ENCODE peak calls at places on chromosomes 11 and 22, in ten cellular contexts. W, R, C, E, S, N, I, B, F and V are unnamed samples.

GRCh38 chr22:41408665-41409064 is 26.9 kb downstream of the TEF start:
- DNase-seq in W (no peak), E (no peak), B (no peak), F (no peak), S (no peak), N (no peak), R (no peak), C (no peak), I (no peak), V (no peak)

GRCh38 chr11:8067929-8068575 is 13.0 kb upstream of the TUB start:
- DNase-seq in F (no peak), W (no peak), E (no peak), S (no peak), N (no peak), I (no peak), B (no peak), R (no peak), C (peak), V (peak)

GRCh38 chr11:65187146-65187675 is 5.5 kb downstream of the CAPN1 start:
- DNase-seq in E (no peak), I (no peak), R (no peak), F (no peak), C (peak), B (no peak), W (no peak), S (no peak), N (no peak), V (no peak)

GRCh38 chr11:20131744-20132666 is 28.3 kb downstream of the DBX1 start:
- DNase-seq in E (peak), C (peak), S (peak), R (peak), I (peak), B (peak), W (peak), F (peak), N (peak), V (no peak)

GRCh38 chr11:8257003-8257664 is 6.5 kb downstream of the LMO1 start:
- DNase-seq in R (no peak), S (no peak), F (peak), E (no peak), N (no peak), I (no peak), C (peak), W (no peak), B (no peak), V (no peak)

GRCh38 chr11:63017306-63017974 is 1.8 kb upstream of the SLC22A8 start:
- DNase-seq in S (no peak), C (peak), B (no peak), R (no peak), W (no peak), N (no peak), E (no peak), F (no peak), I (no peak), V (no peak)

GRCh38 chr11:62560566-62561103 is 13.1 kb downstream of the EEF1G start:
- DNase-seq in R (peak), E (peak), C (peak), N (peak), F (no peak), S (peak), W (peak), I (peak), B (no peak), V (no peak)

GRCh38 chr11:2154195-2154585 is 6.8 kb downstream of the INS start:
- DNase-seq in F (no peak), E (no peak), W (no peak), S (no peak), R (no peak), N (no peak), B (no peak), C (no peak), I (no peak), V (no peak)

GRCh38 chr11:1750840-1751520 is 585 bp upstream of the IFITM10 start:
- DNase-seq in S (no peak), F (no peak), N (no peak), B (peak), E (no peak), R (no peak), C (no peak), W (no peak), I (no peak), V (no peak)

GRCh38 chr11:112440518-112440917 is 179.9 kb upstream of the PLET1 start:
- DNase-seq in I (no peak), F (no peak), C (no peak), B (no peak), R (no peak), S (no peak), E (no peak), N (peak), W (no peak), V (no peak)
- TF ChIP-seq CTCF in I (no peak), F (no peak), C (no peak), B (no peak), R (no peak), S (no peak), E (no peak), N (no peak), W (no peak), V (no peak)

GRCh38 chr11:94738746-94739145 is 29.4 kb upstream of the AMOTL1 start:
- DNase-seq in F (no peak), C (no peak), E (no peak), I (no peak), S (no peak), B (no peak), R (no peak), W (no peak), N (no peak), V (no peak)

GRCh38 chr11:94740083-94740974 is 27.8 kb upstream of the AMOTL1 start:
- DNase-seq in F (peak), W (peak), N (no peak), E (peak), B (peak), S (peak), C (peak), R (peak), I (peak), V (no peak)

GRCh38 chr11:94742645-94743044 is 25.5 kb upstream of the AMOTL1 start:
- DNase-seq in R (no peak), N (no peak), W (no peak), C (no peak), F (no peak), S (no peak), B (no peak), E (no peak), I (no peak), V (no peak)

GRCh38 chr11:94739331-94739730 is 28.8 kb upstream of the AMOTL1 start:
- DNase-seq in N (no peak), E (no peak), W (no peak), C (no peak), B (no peak), F (no peak), R (no peak), S (no peak), I (no peak), V (no peak)

GRCh38 chr11:94740975-94741707 is 27.0 kb upstream of the AMOTL1 start:
- DNase-seq in W (peak), F (no peak), N (peak), C (peak), E (peak), S (peak), I (peak), B (peak), R (peak), V (no peak)
- TF ChIP-seq CTCF in W (peak), F (no peak), N (peak), C (no peak), E (peak), S (no peak), I (peak), B (peak), R (no peak), V (no peak)

GRCh38 chr22:39654959-39655579 is 84.5 kb downstream of the CACNA1I start:
- DNase-seq in R (no peak), E (no peak), S (no peak), C (no peak), B (peak), W (no peak), F (no peak), I (no peak), N (no peak), V (no peak)
- TF ChIP-seq CTCF in R (peak), E (peak), S (no peak), C (no peak), B (no peak), W (no peak), F (no peak), I (peak), N (peak), V (no peak)

DNA sequence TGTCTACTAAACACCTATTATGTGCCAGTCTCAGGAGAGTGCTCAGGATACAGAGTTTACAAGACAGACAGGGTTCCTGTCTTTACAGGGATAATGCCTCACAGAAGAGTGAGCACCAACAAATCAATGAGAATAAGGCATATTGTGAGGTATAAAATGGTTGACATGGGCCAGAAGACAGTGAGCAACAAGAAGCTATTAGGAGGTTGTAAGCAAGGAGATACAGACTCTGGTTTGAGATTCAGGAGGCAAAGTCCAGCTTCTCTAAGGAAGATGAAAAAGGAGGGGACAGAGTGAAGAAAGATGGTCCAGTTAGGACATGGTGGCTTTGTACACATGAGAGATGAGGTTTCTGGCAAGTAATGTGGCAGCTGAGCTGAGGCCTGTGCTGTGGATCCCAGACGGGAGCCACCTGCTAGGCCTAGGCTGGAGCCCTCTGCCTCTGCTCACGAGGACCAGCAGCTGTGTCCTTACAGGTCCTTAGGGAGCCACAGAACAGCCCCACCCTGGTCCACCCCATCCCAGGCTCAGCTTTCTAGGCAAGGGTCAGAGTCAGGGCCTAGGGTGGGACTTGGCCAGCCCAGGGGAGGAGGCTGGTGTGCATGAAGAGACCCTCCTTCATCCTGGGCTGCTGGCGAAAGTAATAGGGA is 110.5 kb downstream of the ZNF280B start:
- DNase-seq in N (no peak), R (no peak), I (no peak), C (no peak), W (no peak), S (no peak), B (no peak), F (no peak), E (no peak), V (no peak)
- TF ChIP-seq CTCF in N (no peak), R (no peak), I (no peak), C (no peak), W (no peak), S (no peak), B (no peak), F (no peak), E (no peak), V (no peak)

GRCh38 chr11:118929496-118930151 is 3.9 kb upstream of the BCL9L start:
- DNase-seq in R (peak), F (peak), I (peak), E (peak), B (peak), W (peak), C (peak), N (peak), S (peak), V (no peak)

GRCh38 chr11:118930152-118930712 is 4.5 kb upstream of the BCL9L start:
- DNase-seq in N (peak), I (peak), R (peak), W (peak), F (peak), E (peak), B (peak), S (peak), C (peak), V (no peak)

GRCh38 chr11:118927554-118928107 is 1.9 kb upstream of the BCL9L start:
- DNase-seq in F (no peak), N (no peak), B (no peak), R (no peak), E (no peak), I (no peak), S (no peak), C (no peak), W (no peak), V (no peak)

GRCh38 chr11:118928108-118928869 is 2.6 kb upstream of the BCL9L start:
- DNase-seq in C (peak), E (peak), I (peak), N (peak), F (peak), R (peak), S (peak), B (peak), W (peak), V (no peak)

DNA sequence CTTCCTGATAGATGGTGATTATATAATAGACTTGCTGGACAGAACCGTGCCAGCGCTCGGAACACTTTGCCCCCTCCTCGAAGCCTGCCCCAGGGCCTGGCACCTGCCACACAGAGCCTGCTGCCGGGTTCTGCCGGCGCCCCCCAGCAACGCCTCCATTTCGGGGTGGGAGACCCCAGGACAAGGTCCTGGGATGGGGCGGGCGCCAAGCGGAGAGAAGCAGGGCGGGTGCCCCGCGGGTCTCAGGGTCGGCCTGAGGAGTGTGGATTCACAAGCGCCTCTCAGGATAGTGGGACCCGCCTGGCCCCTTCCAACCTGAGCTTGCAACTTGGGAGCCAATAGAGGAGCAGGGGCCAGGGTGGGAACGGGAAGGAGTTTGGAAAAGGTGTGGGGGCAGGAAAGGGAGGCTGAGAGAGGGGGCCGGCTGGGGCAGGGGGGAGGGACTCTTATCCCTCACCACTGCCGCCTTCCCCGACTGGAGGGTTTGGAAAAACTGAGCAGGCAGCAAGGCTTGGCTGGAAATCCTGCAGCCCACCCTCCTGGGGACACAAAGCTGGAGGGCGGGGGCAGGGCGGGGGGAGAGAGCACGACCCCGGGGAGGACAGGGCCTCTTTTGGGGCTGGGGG is 3.3 kb upstream of the BCL9L start:
- DNase-seq in C (no peak), S (peak), E (peak), N (peak), I (peak), W (peak), R (peak), B (peak), F (no peak), V (no peak)
- TF ChIP-seq CTCF in C (no peak), S (no peak), E (no peak), N (no peak), I (no peak), W (no peak), R (no peak), B (no peak), F (no peak), V (no peak)

GRCh38 chr11:130241697-130242096 is 73.0 kb downstream of the ZBTB44 start:
- DNase-seq in E (no peak), F (no peak), R (no peak), S (no peak), W (no peak), I (no peak), B (no peak), C (no peak), N (no peak), V (no peak)
- TF ChIP-seq CTCF in E (peak), F (no peak), R (no peak), S (no peak), W (no peak), I (no peak), B (no peak), C (no peak), N (peak), V (no peak)

GRCh38 chr11:125871391-125872137 is 15.9 kb upstream of the HYLS1 start:
- DNase-seq in F (no peak), E (peak), W (no peak), C (no peak), N (peak), I (peak), S (no peak), B (no peak), R (peak), V (peak)
- TF ChIP-seq CTCF in F (peak), E (peak), W (peak), C (no peak), N (peak), I (peak), S (no peak), B (no peak), R (no peak), V (no peak)

DNA sequence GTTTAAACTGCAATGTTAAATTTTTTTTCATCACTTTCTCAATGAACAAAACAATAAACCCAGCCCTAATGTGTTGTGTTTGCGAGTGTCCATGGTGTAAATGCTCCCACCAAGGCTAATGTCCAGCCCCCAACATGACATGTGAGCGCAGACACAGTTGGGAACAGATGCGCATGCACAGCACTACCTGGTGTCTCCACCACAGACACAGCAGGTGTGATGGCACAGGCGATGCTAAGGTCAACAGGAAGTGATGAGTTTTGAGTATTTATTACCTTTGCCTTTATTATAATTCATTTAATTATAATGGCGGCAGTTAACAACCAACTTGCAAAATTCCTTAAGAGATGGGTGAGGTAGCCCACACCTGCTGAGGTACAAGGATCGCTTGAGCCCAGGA is 42.9 kb downstream of the MICAL3 start:
- DNase-seq in I (no peak), R (no peak), N (no peak), B (no peak), W (no peak), S (no peak), F (no peak), C (no peak), E (no peak), V (no peak)
- TF ChIP-seq CTCF in I (no peak), R (no peak), N (no peak), B (no peak), W (no peak), S (no peak), F (no peak), C (no peak), E (no peak), V (no peak)

GRCh38 chr22:30575011-30575671 is 676 bp upstream of the GAL3ST1 start:
- DNase-seq in C (no peak), R (no peak), E (no peak), I (peak), S (no peak), N (peak), W (peak), B (no peak), F (peak), V (no peak)
- TF ChIP-seq CTCF in C (no peak), R (no peak), E (no peak), I (peak), S (no peak), N (peak), W (no peak), B (no peak), F (no peak), V (no peak)